ENCODE peak calls at places on chromosomes 16 and 17, in six cellular contexts. One of them, this sample, is unnamed.

GRCh38 chr16:85712841-85713240 is 24.1 kb upstream of the GINS2 start:
- DNase-seq in NCI-H1436: no peak
- DNase-seq in OCI-LY7: no peak
- DNase-seq in dorsolateral prefrontal cortex: no peak
- DNase-seq in stimulated activated CD4-positive, alpha-beta T cell treated with anti-CD3 and anti-CD28 coated beads, Interleukin-12 subunit alpha, Interleukin-12 subunit beta, amount 100 ng/mL, for 24 hours: no peak
- DNase-seq in prostate gland: no peak
- DNase-seq in this sample: no peak

GRCh38 chr16:57577691-57578224 is 35.3 kb downstream of the ADGRG5 start:
- DNase-seq in stimulated activated CD4-positive, alpha-beta T cell treated with anti-CD3 and anti-CD28 coated beads, Interleukin-12 subunit alpha, Interleukin-12 subunit beta, amount 100 ng/mL, for 24 hours: no peak
- DNase-seq in prostate gland: no peak
- DNase-seq in NCI-H1436: no peak
- DNase-seq in OCI-LY7: no peak
- DNase-seq in dorsolateral prefrontal cortex: no peak
- DNase-seq in this sample: no peak

GRCh38 chr16:87535457-87535854 is 42.6 kb upstream of the ZCCHC14 start:
- DNase-seq in NCI-H1436: no peak
- DNase-seq in OCI-LY7: no peak
- DNase-seq in stimulated activated CD4-positive, alpha-beta T cell treated with anti-CD3 and anti-CD28 coated beads, Interleukin-12 subunit alpha, Interleukin-12 subunit beta, amount 100 ng/mL, for 24 hours: no peak
- DNase-seq in prostate gland: no peak
- DNase-seq in dorsolateral prefrontal cortex: no peak
- DNase-seq in this sample: no peak

GRCh38 chr16:11955713-11956123 is 9.3 kb upstream of the TNFRSF17 start:
- DNase-seq in dorsolateral prefrontal cortex: no peak
- DNase-seq in prostate gland: no peak
- DNase-seq in OCI-LY7: no peak
- DNase-seq in stimulated activated CD4-positive, alpha-beta T cell treated with anti-CD3 and anti-CD28 coated beads, Interleukin-12 subunit alpha, Interleukin-12 subunit beta, amount 100 ng/mL, for 24 hours: no peak
- DNase-seq in NCI-H1436: no peak
- DNase-seq in this sample: no peak

GRCh38 chr17:7853693-7854043 is 1.2 kb upstream of the TMEM88 start:
- DNase-seq in NCI-H1436: no peak
- DNase-seq in dorsolateral prefrontal cortex: no peak
- DNase-seq in OCI-LY7: no peak
- DNase-seq in stimulated activated CD4-positive, alpha-beta T cell treated with anti-CD3 and anti-CD28 coated beads, Interleukin-12 subunit alpha, Interleukin-12 subunit beta, amount 100 ng/mL, for 24 hours: no peak
- DNase-seq in prostate gland: no peak
- DNase-seq in this sample: no peak

GRCh38 chr16:14549789-14550153 is 80.3 kb downstream of the PARN start:
- DNase-seq in NCI-H1436: no peak
- DNase-seq in OCI-LY7: no peak
- DNase-seq in stimulated activated CD4-positive, alpha-beta T cell treated with anti-CD3 and anti-CD28 coated beads, Interleukin-12 subunit alpha, Interleukin-12 subunit beta, amount 100 ng/mL, for 24 hours: no peak
- DNase-seq in dorsolateral prefrontal cortex: no peak
- DNase-seq in prostate gland: no peak
- DNase-seq in this sample: no peak

GRCh38 chr17:17691468-17692263 is 10.4 kb downstream of the RAI1 start:
- DNase-seq in prostate gland: no peak
- DNase-seq in NCI-H1436: no peak
- DNase-seq in dorsolateral prefrontal cortex: no peak
- DNase-seq in OCI-LY7: peak
- DNase-seq in stimulated activated CD4-positive, alpha-beta T cell treated with anti-CD3 and anti-CD28 coated beads, Interleukin-12 subunit alpha, Interleukin-12 subunit beta, amount 100 ng/mL, for 24 hours: no peak
- DNase-seq in this sample: no peak

GRCh38 chr17:8016632-8017424 is 14.4 kb downstream of the GUCY2D start:
- DNase-seq in NCI-H1436: peak
- DNase-seq in stimulated activated CD4-positive, alpha-beta T cell treated with anti-CD3 and anti-CD28 coated beads, Interleukin-12 subunit alpha, Interleukin-12 subunit beta, amount 100 ng/mL, for 24 hours: no peak
- DNase-seq in prostate gland: peak
- DNase-seq in dorsolateral prefrontal cortex: peak
- DNase-seq in OCI-LY7: peak
- DNase-seq in this sample: peak

GRCh38 chr16:10578474-10579316 is 1.7 kb downstream of the EMP2 start:
- DNase-seq in prostate gland: peak
- DNase-seq in OCI-LY7: no peak
- DNase-seq in stimulated activated CD4-positive, alpha-beta T cell treated with anti-CD3 and anti-CD28 coated beads, Interleukin-12 subunit alpha, Interleukin-12 subunit beta, amount 100 ng/mL, for 24 hours: no peak
- DNase-seq in NCI-H1436: no peak
- DNase-seq in dorsolateral prefrontal cortex: no peak
- DNase-seq in this sample: no peak

GRCh38 chr16:17194190-17194780 is 276.5 kb downstream of the XYLT1 start:
- DNase-seq in stimulated activated CD4-positive, alpha-beta T cell treated with anti-CD3 and anti-CD28 coated beads, Interleukin-12 subunit alpha, Interleukin-12 subunit beta, amount 100 ng/mL, for 24 hours: peak
- DNase-seq in OCI-LY7: peak
- DNase-seq in NCI-H1436: no peak
- DNase-seq in dorsolateral prefrontal cortex: peak
- DNase-seq in prostate gland: peak
- DNase-seq in this sample: no peak

GRCh38 chr16:79627092-79627491 is 26.6 kb upstream of the MAF start:
- DNase-seq in dorsolateral prefrontal cortex: no peak
- DNase-seq in OCI-LY7: no peak
- DNase-seq in prostate gland: no peak
- DNase-seq in NCI-H1436: no peak
- DNase-seq in stimulated activated CD4-positive, alpha-beta T cell treated with anti-CD3 and anti-CD28 coated beads, Interleukin-12 subunit alpha, Interleukin-12 subunit beta, amount 100 ng/mL, for 24 hours: no peak
- DNase-seq in this sample: no peak

GRCh38 chr17:71633391-71633849 is 487.4 kb upstream of the SOX9 start:
- DNase-seq in NCI-H1436: no peak
- DNase-seq in stimulated activated CD4-positive, alpha-beta T cell treated with anti-CD3 and anti-CD28 coated beads, Interleukin-12 subunit alpha, Interleukin-12 subunit beta, amount 100 ng/mL, for 24 hours: no peak
- DNase-seq in dorsolateral prefrontal cortex: no peak
- DNase-seq in prostate gland: peak
- DNase-seq in OCI-LY7: no peak
- DNase-seq in this sample: no peak

GRCh38 chr17:9522074-9522473 is 53.5 kb downstream of the STX8 start:
- DNase-seq in NCI-H1436: peak
- DNase-seq in prostate gland: no peak
- DNase-seq in stimulated activated CD4-positive, alpha-beta T cell treated with anti-CD3 and anti-CD28 coated beads, Interleukin-12 subunit alpha, Interleukin-12 subunit beta, amount 100 ng/mL, for 24 hours: no peak
- DNase-seq in OCI-LY7: peak
- DNase-seq in dorsolateral prefrontal cortex: no peak
- DNase-seq in this sample: peak

GRCh38 chr17:59479141-59479540 is 86.3 kb upstream of the DHX40 start:
- DNase-seq in prostate gland: no peak
- DNase-seq in stimulated activated CD4-positive, alpha-beta T cell treated with anti-CD3 and anti-CD28 coated beads, Interleukin-12 subunit alpha, Interleukin-12 subunit beta, amount 100 ng/mL, for 24 hours: no peak
- DNase-seq in NCI-H1436: no peak
- DNase-seq in dorsolateral prefrontal cortex: no peak
- DNase-seq in OCI-LY7: no peak
- DNase-seq in this sample: no peak

GRCh38 chr17:44518032-44518431 is 14.8 kb upstream of the GPATCH8 start:
- DNase-seq in prostate gland: no peak
- DNase-seq in OCI-LY7: no peak
- DNase-seq in stimulated activated CD4-positive, alpha-beta T cell treated with anti-CD3 and anti-CD28 coated beads, Interleukin-12 subunit alpha, Interleukin-12 subunit beta, amount 100 ng/mL, for 24 hours: no peak
- DNase-seq in dorsolateral prefrontal cortex: no peak
- DNase-seq in NCI-H1436: no peak
- DNase-seq in this sample: no peak

GRCh38 chr17:65297384-65297783 is 160.2 kb downstream of the RGS9 start:
- DNase-seq in stimulated activated CD4-positive, alpha-beta T cell treated with anti-CD3 and anti-CD28 coated beads, Interleukin-12 subunit alpha, Interleukin-12 subunit beta, amount 100 ng/mL, for 24 hours: no peak
- DNase-seq in dorsolateral prefrontal cortex: no peak
- DNase-seq in NCI-H1436: no peak
- DNase-seq in OCI-LY7: no peak
- DNase-seq in prostate gland: no peak
- DNase-seq in this sample: no peak

GRCh38 chr17:30922235-30922993 is 669 bp downstream of the ADAP2 start:
- DNase-seq in NCI-H1436: no peak
- DNase-seq in OCI-LY7: no peak
- DNase-seq in stimulated activated CD4-positive, alpha-beta T cell treated with anti-CD3 and anti-CD28 coated beads, Interleukin-12 subunit alpha, Interleukin-12 subunit beta, amount 100 ng/mL, for 24 hours: no peak
- DNase-seq in dorsolateral prefrontal cortex: no peak
- DNase-seq in prostate gland: no peak
- DNase-seq in this sample: no peak

GRCh38 chr16:3717235-3718018 is at the start of gene TRAP1:
- DNase-seq in stimulated activated CD4-positive, alpha-beta T cell treated with anti-CD3 and anti-CD28 coated beads, Interleukin-12 subunit alpha, Interleukin-12 subunit beta, amount 100 ng/mL, for 24 hours: peak
- DNase-seq in prostate gland: peak
- DNase-seq in dorsolateral prefrontal cortex: peak
- DNase-seq in OCI-LY7: peak
- DNase-seq in NCI-H1436: peak
- DNase-seq in this sample: peak

GRCh38 chr17:39461911-39462641 is 790 bp downstream of the CDK12 start:
- DNase-seq in NCI-H1436: no peak
- DNase-seq in stimulated activated CD4-positive, alpha-beta T cell treated with anti-CD3 and anti-CD28 coated beads, Interleukin-12 subunit alpha, Interleukin-12 subunit beta, amount 100 ng/mL, for 24 hours: no peak
- DNase-seq in prostate gland: peak
- DNase-seq in dorsolateral prefrontal cortex: peak
- DNase-seq in OCI-LY7: peak
- DNase-seq in this sample: no peak

GRCh38 chr17:76260220-76260619 is 4.9 kb upstream of the UBALD2 start:
- DNase-seq in OCI-LY7: peak
- DNase-seq in NCI-H1436: no peak
- DNase-seq in stimulated activated CD4-positive, alpha-beta T cell treated with anti-CD3 and anti-CD28 coated beads, Interleukin-12 subunit alpha, Interleukin-12 subunit beta, amount 100 ng/mL, for 24 hours: no peak
- DNase-seq in prostate gland: no peak
- DNase-seq in dorsolateral prefrontal cortex: no peak
- DNase-seq in this sample: no peak

GRCh38 chr17:76048711-76049110 is 21.6 kb upstream of the EVPL start:
- DNase-seq in dorsolateral prefrontal cortex: no peak
- DNase-seq in OCI-LY7: peak
- DNase-seq in NCI-H1436: no peak
- DNase-seq in prostate gland: no peak
- DNase-seq in stimulated activated CD4-positive, alpha-beta T cell treated with anti-CD3 and anti-CD28 coated beads, Interleukin-12 subunit alpha, Interleukin-12 subunit beta, amount 100 ng/mL, for 24 hours: no peak
- DNase-seq in this sample: no peak

GRCh38 chr17:49510720-49511110 is 15.6 kb downstream of the NGFR start:
- DNase-seq in stimulated activated CD4-positive, alpha-beta T cell treated with anti-CD3 and anti-CD28 coated beads, Interleukin-12 subunit alpha, Interleukin-12 subunit beta, amount 100 ng/mL, for 24 hours: no peak
- DNase-seq in NCI-H1436: no peak
- DNase-seq in dorsolateral prefrontal cortex: no peak
- DNase-seq in OCI-LY7: no peak
- DNase-seq in prostate gland: no peak
- DNase-seq in this sample: no peak

GRCh38 chr17:48718781-48719641 is 3.3 kb downstream of the PRAC1 start:
- DNase-seq in OCI-LY7: no peak
- DNase-seq in NCI-H1436: no peak
- DNase-seq in stimulated activated CD4-positive, alpha-beta T cell treated with anti-CD3 and anti-CD28 coated beads, Interleukin-12 subunit alpha, Interleukin-12 subunit beta, amount 100 ng/mL, for 24 hours: no peak
- DNase-seq in prostate gland: peak
- DNase-seq in dorsolateral prefrontal cortex: no peak
- DNase-seq in this sample: no peak

GRCh38 chr17:81329927-81330883 is 35.1 kb upstream of the SLC38A10 start:
- DNase-seq in stimulated activated CD4-positive, alpha-beta T cell treated with anti-CD3 and anti-CD28 coated beads, Interleukin-12 subunit alpha, Interleukin-12 subunit beta, amount 100 ng/mL, for 24 hours: no peak
- DNase-seq in OCI-LY7: no peak
- DNase-seq in dorsolateral prefrontal cortex: no peak
- DNase-seq in NCI-H1436: no peak
- DNase-seq in prostate gland: no peak
- DNase-seq in this sample: no peak

GRCh38 chr17:64377769-64378282 is 12.8 kb downstream of the PECAM1 start:
- DNase-seq in OCI-LY7: no peak
- DNase-seq in prostate gland: no peak
- DNase-seq in NCI-H1436: no peak
- DNase-seq in stimulated activated CD4-positive, alpha-beta T cell treated with anti-CD3 and anti-CD28 coated beads, Interleukin-12 subunit alpha, Interleukin-12 subunit beta, amount 100 ng/mL, for 24 hours: no peak
- DNase-seq in dorsolateral prefrontal cortex: no peak
- DNase-seq in this sample: no peak

GRCh38 chr16:77760800-77761199 is 27.6 kb upstream of the VAT1L start:
- DNase-seq in prostate gland: no peak
- DNase-seq in stimulated activated CD4-positive, alpha-beta T cell treated with anti-CD3 and anti-CD28 coated beads, Interleukin-12 subunit alpha, Interleukin-12 subunit beta, amount 100 ng/mL, for 24 hours: no peak
- DNase-seq in OCI-LY7: no peak
- DNase-seq in NCI-H1436: no peak
- DNase-seq in dorsolateral prefrontal cortex: no peak
- DNase-seq in this sample: no peak

GRCh38 chr17:38885728-38886642 is 16.1 kb downstream of the LASP1 start:
- DNase-seq in OCI-LY7: no peak
- DNase-seq in prostate gland: no peak
- DNase-seq in NCI-H1436: no peak
- DNase-seq in stimulated activated CD4-positive, alpha-beta T cell treated with anti-CD3 and anti-CD28 coated beads, Interleukin-12 subunit alpha, Interleukin-12 subunit beta, amount 100 ng/mL, for 24 hours: no peak
- DNase-seq in dorsolateral prefrontal cortex: peak
- DNase-seq in this sample: peak

GRCh38 chr17:43874293-43874692 is 27.3 kb downstream of the CD300LG start:
- DNase-seq in prostate gland: no peak
- DNase-seq in dorsolateral prefrontal cortex: no peak
- DNase-seq in OCI-LY7: no peak
- DNase-seq in stimulated activated CD4-positive, alpha-beta T cell treated with anti-CD3 and anti-CD28 coated beads, Interleukin-12 subunit alpha, Interleukin-12 subunit beta, amount 100 ng/mL, for 24 hours: no peak
- DNase-seq in NCI-H1436: no peak
- DNase-seq in this sample: no peak

This sample was measured in cerebellum.